ENCODE peak calls at places on chromosome 11, in nine cellular contexts. M is IMR-90, J is GM12891, H is lower leg skin, L is ovary, O is HepG2, E is sigmoid colon, Y is H54, K is HCT116. X is an unnamed sample.

GRCh38 chr11:3135491-3136440 is 29.3 kb downstream of the OSBPL5 start:
- DNase-seq in L (no peak), K (no peak), Y (no peak), J (no peak), H (no peak), M (no peak), O (no peak), E (peak; percentile 61), X (no peak)

GRCh38 chr11:102155676-102156075 is 45.4 kb downstream of the YAP1 start:
- DNase-seq in M (peak; percentile 51), L (no peak), E (no peak), H (no peak), O (no peak), J (no peak), K (no peak), Y (no peak), X (no peak)

GRCh38 chr11:92556435-92556834 is 331.8 kb downstream of the FAT3 start:
- DNase-seq in H (no peak), J (no peak), E (no peak), M (peak; percentile 17), K (no peak), Y (no peak), O (no peak), L (no peak), X (no peak)

GRCh38 chr11:67576742-67577475 is 6.7 kb upstream of the GSTP1 start:
- DNase-seq in K (no peak), L (no peak), E (no peak), M (no peak), H (no peak), Y (no peak), O (no peak), J (no peak), X (no peak)

GRCh38 chr11:18332302-18332701 is 9.9 kb downstream of the GTF2H1 start:
- DNase-seq in E (no peak), O (no peak), J (no peak), K (no peak), L (no peak), Y (no peak), M (no peak), H (no peak), X (no peak)

GRCh38 chr11:71301046-71301857 is 48.9 kb upstream of the SHANK2 start:
- DNase-seq in Y (no peak), K (no peak), H (peak; percentile 9), L (no peak), M (no peak), O (no peak), E (peak; percentile 32), J (no peak), X (no peak)

GRCh38 chr11:57798905-57799559 is 37.4 kb downstream of the CTNND1 start:
- DNase-seq in K (peak; percentile 94), M (peak; percentile 52), J (no peak), H (peak; percentile 67), L (peak; percentile 47), E (no peak), Y (no peak), O (peak; percentile 69), X (no peak)

GRCh38 chr11:123841189-123841588 is 35.0 kb upstream of the OR6M1 start:
- DNase-seq in L (no peak), H (no peak), J (no peak), M (no peak), Y (peak; percentile 1), K (no peak), E (no peak), O (no peak), X (no peak)

GRCh38 chr11:7546324-7546791 is 32.6 kb downstream of the PPFIBP2 start:
- DNase-seq in Y (no peak), L (no peak), J (no peak), K (no peak), E (no peak), O (no peak), H (peak; percentile 74), M (peak; percentile 12), X (no peak)

GRCh38 chr11:68965901-68966868 is 14.6 kb downstream of the MRGPRD start:
- DNase-seq in J (no peak), O (no peak), H (no peak), K (no peak), E (peak; percentile 57), M (no peak), L (no peak), Y (no peak), X (no peak)

GRCh38 chr11:122637538-122637937 is 18.0 kb upstream of the UBASH3B start:
- DNase-seq in H (no peak), Y (no peak), L (no peak), E (no peak), O (no peak), K (no peak), M (no peak), J (no peak), X (no peak)

GRCh38 chr11:64355078-64355940 is 3.7 kb upstream of the RPS6KA4 start:
- DNase-seq in M (peak; percentile 77), E (peak; percentile 89), L (peak; percentile 76), J (peak; percentile 84), K (peak; percentile 60), O (peak; percentile 79), H (peak; percentile 56), Y (peak; percentile 94), X (no peak)

GRCh38 chr11:58003591-58003990 is 20.1 kb upstream of the OR9Q1 start:
- DNase-seq in Y (no peak), M (no peak), O (no peak), K (no peak), E (no peak), L (no peak), H (no peak), J (no peak), X (no peak)

GRCh38 chr11:117970400-117971024 is 15.7 kb upstream of the IL10RA start:
- DNase-seq in J (no peak), E (no peak), H (no peak), Y (no peak), M (no peak), L (no peak), K (no peak), O (no peak), X (no peak)

GRCh38 chr11:18225906-18226305 is 10.7 kb downstream of the SAA4 start:
- DNase-seq in O (no peak), H (no peak), E (no peak), M (no peak), J (no peak), L (no peak), K (no peak), Y (no peak), X (no peak)

GRCh38 chr11:86508604-86509471 is 134.2 kb downstream of the CCDC81 start:
- DNase-seq in O (peak; percentile 66), M (peak; percentile 30), L (no peak), E (no peak), K (no peak), J (no peak), Y (peak; percentile 28), H (no peak), X (no peak)
- TF ChIP-seq POLR2A in O (no peak), M (no peak), L (no peak), E (no peak), K (no peak), J (no peak), Y (no peak), H (no peak), X (no peak)

GRCh38 chr11:66312549-66313320 is 4.1 kb downstream of the CD248 start:
- DNase-seq in E (peak; percentile 100), H (peak; percentile 99), L (peak; percentile 99), M (peak; percentile 99), K (peak; percentile 94), Y (peak; percentile 98), J (peak; percentile 94), O (peak; percentile 96), X (peak; percentile 93)
- TF ChIP-seq POLR2A in E (peak; percentile 37), H (no peak), L (peak; percentile 37), M (peak; percentile 68), K (peak; percentile 1), Y (peak; percentile 31), J (no peak), O (peak; percentile 42), X (no peak)

GRCh38 chr11:1397146-1397861 is 7.6 kb downstream of the BRSK2 start:
- DNase-seq in M (no peak), J (no peak), L (no peak), E (no peak), K (no peak), Y (no peak), H (no peak), O (no peak), X (no peak)
- TF ChIP-seq POLR2A in M (no peak), J (no peak), L (no peak), E (no peak), K (no peak), Y (no peak), H (no peak), O (no peak), X (no peak)

DNA sequence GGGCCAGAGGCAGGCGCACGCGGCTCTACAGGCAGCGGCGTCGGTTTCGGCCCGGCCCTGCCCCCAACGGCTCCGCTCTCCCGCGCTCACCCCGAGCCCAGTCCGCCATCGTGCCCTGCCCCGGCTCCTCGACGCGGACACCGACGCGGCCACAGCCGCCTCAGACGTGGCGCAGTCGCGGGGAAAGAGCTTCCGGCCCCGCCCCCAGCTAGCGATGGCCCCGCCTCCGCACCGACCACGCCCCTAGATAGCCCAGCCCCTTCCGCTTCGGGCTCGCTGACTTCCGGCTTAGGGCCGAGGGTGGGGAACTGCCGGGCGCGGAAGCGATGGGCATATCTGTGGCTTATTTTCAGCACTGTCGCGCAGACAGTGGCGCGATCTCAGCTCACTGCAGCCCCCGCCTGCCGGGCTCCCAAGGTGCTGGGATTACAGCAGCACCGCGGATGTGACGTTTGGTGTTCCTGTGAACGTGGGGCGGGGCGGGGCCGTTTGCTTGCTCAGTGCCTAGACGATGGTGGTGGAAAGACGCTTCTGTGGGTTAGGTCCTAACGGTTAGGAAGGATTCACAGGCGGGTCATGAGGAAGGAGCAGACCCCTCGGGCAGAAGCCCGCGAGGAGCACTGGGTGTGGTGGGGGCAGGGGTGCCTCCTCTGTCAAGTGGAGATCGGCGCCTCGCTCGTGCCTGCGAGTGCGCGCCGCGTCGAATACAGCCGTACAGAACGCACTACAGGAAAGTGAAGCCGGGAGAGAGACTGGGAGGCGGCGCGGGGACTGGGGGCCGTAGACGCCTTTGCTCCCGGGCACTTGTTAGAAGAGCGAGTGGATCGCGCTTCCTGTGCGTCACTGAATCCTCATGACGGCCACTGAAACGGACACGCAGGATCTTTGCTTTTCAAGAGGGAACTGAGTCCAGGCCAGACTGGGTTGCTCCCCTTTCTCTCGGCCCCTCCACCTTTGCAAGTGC is at the start of the genes BET1L and RIC8A:
- DNase-seq in E (peak; percentile 99), L (peak; percentile 95), K (peak; percentile 97), J (peak; percentile 98), H (peak; percentile 96), O (peak; percentile 95), Y (peak; percentile 99), M (peak; percentile 99), X (peak; percentile 95)
- TF ChIP-seq POLR2A in E (peak; percentile 97), L (peak; percentile 91), K (peak; percentile 75), J (peak; percentile 85), H (no peak), O (peak; percentile 79), Y (peak; percentile 99), M (peak; percentile 96), X (peak; percentile 94)

X was measured in esophagus squamous epithelium.